ENCODE peak calls at places on chromosomes 12 and 14, in nine cellular contexts. Q, Z, T, V, A, G, E, H and X are unnamed samples.

GRCh38 chr12:100383586-100384548 is 27.0 kb downstream of the SLC17A8 start:
- DNase-seq in Q (no peak), Z (no peak), T (no peak), V (no peak), A (no peak), G (no peak), E (no peak), H (no peak), X (no peak)

GRCh38 chr12:111767362-111768158 is 827 bp downstream of the ALDH2 start:
- DNase-seq in Q (peak; percentile 20), Z (no peak), T (no peak), V (no peak), A (peak; percentile 53), G (no peak), E (no peak), H (peak; percentile 71), X (no peak)

GRCh38 chr12:20376984-20377383 is 8.6 kb downstream of the PDE3A start:
- DNase-seq in Q (peak; percentile 15), Z (no peak), T (no peak), V (no peak), A (no peak), G (no peak), E (no peak), H (no peak), X (peak; percentile 61)

GRCh38 chr14:61244051-61244450 is 37.1 kb downstream of the TMEM30B start:
- DNase-seq in Q (no peak), Z (no peak), T (no peak), V (no peak), A (no peak), G (no peak), E (no peak), H (no peak), X (no peak)

GRCh38 chr12:57657744-57658143 is 24.7 kb upstream of the B4GALNT1 start:
- DNase-seq in Q (peak; percentile 6), Z (no peak), T (no peak), V (no peak), A (no peak), G (no peak), E (no peak), H (no peak), X (no peak)

GRCh38 chr14:79967001-79967400 is 244.3 kb downstream of the DIO2 start:
- DNase-seq in Q (no peak), Z (no peak), T (no peak), V (no peak), A (no peak), G (no peak), E (no peak), H (no peak), X (no peak)

GRCh38 chr12:49296034-49296835 is 1.3 kb downstream of the PRPH start:
- DNase-seq in Q (no peak), Z (peak; percentile 47), T (peak; percentile 29), V (peak; percentile 76), A (peak; percentile 88), G (no peak), E (peak; percentile 34), H (peak; percentile 72), X (peak; percentile 43)

GRCh38 chr12:54337280-54337842 is 12.4 kb downstream of the COPZ1 start:
- DNase-seq in Q (no peak), Z (no peak), T (no peak), V (no peak), A (no peak), G (no peak), E (no peak), H (no peak), X (no peak)

GRCh38 chr12:7068240-7068993 is 7.9 kb downstream of the C1S start:
- DNase-seq in Q (no peak), Z (no peak), T (no peak), V (no peak), A (no peak), G (no peak), E (no peak), H (peak; percentile 29), X (no peak)

GRCh38 chr12:123983822-123984485 is 10.9 kb downstream of the ZNF664 start:
- DNase-seq in Q (peak; percentile 53), Z (no peak), T (peak; percentile 31), V (peak; percentile 68), A (peak; percentile 51), G (peak; percentile 57), E (peak; percentile 59), H (peak; percentile 43), X (peak; percentile 87)

GRCh38 chr12:57622293-57623245 is 10.4 kb downstream of the B4GALNT1 start:
- DNase-seq in Q (no peak), Z (no peak), T (no peak), V (no peak), A (no peak), G (no peak), E (no peak), H (no peak), X (no peak)

GRCh38 chr12:98574110-98574509 is 19.4 kb upstream of the SLC25A3 start:
- DNase-seq in Q (no peak), Z (no peak), T (no peak), V (no peak), A (no peak), G (no peak), E (no peak), H (peak; percentile 85), X (no peak)

GRCh38 chr12:1842183-1842904 is 22.0 kb downstream of the LRTM2 start:
- DNase-seq in Q (no peak), Z (no peak), T (no peak), V (no peak), A (no peak), G (no peak), E (no peak), H (no peak), X (no peak)

GRCh38 chr12:14650791-14651190 is 45.6 kb downstream of the GUCY2C start:
- DNase-seq in Q (no peak), Z (no peak), T (no peak), V (no peak), A (no peak), G (no peak), E (no peak), H (no peak), X (no peak)

GRCh38 chr12:13242926-13243325 is 46.4 kb downstream of the EMP1 start:
- DNase-seq in Q (no peak), Z (no peak), T (no peak), V (no peak), A (no peak), G (no peak), E (no peak), H (no peak), X (peak; percentile 59)

GRCh38 chr14:79369359-79370332 is 841.7 kb downstream of the DIO2 start:
- DNase-seq in Q (peak; percentile 57), Z (no peak), T (no peak), V (no peak), A (peak; percentile 35), G (no peak), E (no peak), H (peak; percentile 9), X (peak; percentile 19)

GRCh38 chr12:71432936-71433335 is 6.7 kb upstream of the LGR5 start:
- DNase-seq in Q (no peak), Z (no peak), T (no peak), V (no peak), A (no peak), G (no peak), E (no peak), H (no peak), X (no peak)

GRCh38 chr12:124510301-124510970 is 57.0 kb downstream of the NCOR2 start:
- DNase-seq in Q (no peak), Z (no peak), T (no peak), V (peak; percentile 29), A (no peak), G (no peak), E (no peak), H (no peak), X (peak; percentile 55)